ENCODE peak calls at places on chromosomes 7 and 10, in six cellular contexts. E is psoas muscle, K is transverse colon, O is Panc1, V is astrocyte of the spinal cord, P is HCT116. C is an unnamed sample.

GRCh38 chr7:136405931-136406777 is 429.0 kb upstream of the MTPN start:
- DNase-seq in O (peak), E (no peak), P (peak), K (peak), V (peak), C (no peak)

GRCh38 chr10:119595134-119595714 is 1.5 kb downstream of the TIAL1 start:
- DNase-seq in P (no peak), K (no peak), V (peak), E (no peak), O (no peak), C (no peak)

GRCh38 chr7:104972510-104972909 is 41.5 kb upstream of the KMT2E start:
- DNase-seq in E (no peak), K (no peak), O (no peak), P (no peak), V (peak), C (no peak)

GRCh38 chr7:87220734-87221215 is 1.2 kb upstream of the TMEM243 start:
- DNase-seq in V (no peak), O (no peak), P (no peak), E (no peak), K (peak), C (no peak)

GRCh38 chr10:112949128-112949823 is 771 bp upstream of the TCF7L2 start:
- DNase-seq in E (no peak), P (no peak), O (no peak), V (peak), K (peak), C (no peak)

GRCh38 chr7:129188372-129188891 is at the start of gene SMO:
- DNase-seq in P (no peak), V (peak), K (peak), O (no peak), E (peak), C (no peak)

GRCh38 chr7:23894891-23895569 is 185.0 kb downstream of the STK31 start:
- DNase-seq in P (no peak), K (no peak), O (no peak), E (no peak), V (no peak), C (no peak)

GRCh38 chr10:79105164-79105739 is 36.5 kb downstream of the ZMIZ1 start:
- DNase-seq in K (no peak), E (no peak), O (no peak), P (no peak), V (no peak), C (no peak)

GRCh38 chr7:130071701-130072622 is 1.6 kb downstream of the KLHDC10 start:
- DNase-seq in K (peak), O (peak), V (peak), P (peak), E (no peak), C (no peak)

GRCh38 chr10:46992794-46993552 is 81.7 kb downstream of the PTPN20 start:
- DNase-seq in V (peak), O (peak), K (peak), P (peak), E (peak), C (peak)

GRCh38 chr7:35424869-35425495 is 171.1 kb upstream of the TBX20 start:
- DNase-seq in E (peak), O (peak), K (peak), V (peak), P (peak), C (no peak)

GRCh38 chr10:69146756-69147155 is 22.8 kb downstream of the VPS26A start:
- DNase-seq in P (no peak), O (no peak), K (no peak), V (no peak), E (no peak), C (no peak)

GRCh38 chr10:45442670-45443069 is 68.7 kb downstream of the ALOX5 start:
- DNase-seq in P (no peak), V (no peak), E (no peak), O (no peak), K (no peak), C (no peak)

GRCh38 chr10:29688230-29688634 is 53.5 kb upstream of the SVIL start:
- DNase-seq in V (peak), K (no peak), P (peak), E (no peak), O (no peak), C (no peak)

GRCh38 chr7:1663243-1663642 is 6.8 kb upstream of the ELFN1 start:
- DNase-seq in K (no peak), V (no peak), O (no peak), P (no peak), E (peak), C (peak)

GRCh38 chr10:115980470-115980869 is 292.5 kb downstream of the GFRA1 start:
- DNase-seq in P (no peak), E (no peak), K (no peak), V (no peak), O (no peak), C (no peak)

GRCh38 chr7:25722856-25723255 is 429.1 kb upstream of the NFE2L3 start:
- DNase-seq in K (no peak), P (no peak), O (no peak), V (no peak), E (no peak), C (no peak)

GRCh38 chr10:89532476-89532875 is 2.9 kb downstream of the SLC16A12 start:
- DNase-seq in P (no peak), K (no peak), V (no peak), E (no peak), O (no peak), C (no peak)

GRCh38 chr7:87475359-87476178 is at the start of gene ABCB4:
- DNase-seq in V (peak), E (peak), P (no peak), O (no peak), K (peak), C (no peak)

GRCh38 chr7:143416565-143417149 is 8.0 kb upstream of the EPHA1 start:
- DNase-seq in E (no peak), P (peak), K (no peak), V (peak), O (no peak), C (no peak)

GRCh38 chr7:81183326-81183725 is 264.5 kb upstream of the SEMA3C start:
- DNase-seq in E (no peak), O (no peak), P (no peak), K (no peak), V (no peak), C (no peak)

GRCh38 chr10:99999319-100000108 is 10.2 kb downstream of the DNMBP start:
- DNase-seq in V (no peak), K (no peak), P (no peak), E (no peak), O (no peak), C (no peak)

GRCh38 chr10:22977751-22978150 is 49.9 kb downstream of the ARMC3 start:
- DNase-seq in K (no peak), O (no peak), P (no peak), V (no peak), E (no peak), C (no peak)

GRCh38 chr10:17286562-17287089 is 58.6 kb downstream of the VIM start:
- DNase-seq in P (no peak), O (no peak), K (no peak), E (no peak), V (no peak), C (no peak)

GRCh38 chr10:79102056-79102874 is 33.5 kb downstream of the ZMIZ1 start:
- DNase-seq in K (peak), V (peak), E (peak), O (no peak), P (no peak), C (peak)

GRCh38 chr7:13448243-13448642 is 541.2 kb downstream of the ETV1 start:
- DNase-seq in V (no peak), P (no peak), K (no peak), O (no peak), E (no peak), C (no peak)

GRCh38 chr7:143396625-143397556 is 11.8 kb downstream of the EPHA1 start:
- DNase-seq in E (no peak), V (no peak), K (no peak), O (no peak), P (no peak), C (peak)

GRCh38 chr10:110337401-110337800 is 32.7 kb upstream of the SMNDC1 start:
- DNase-seq in K (no peak), P (no peak), O (no peak), V (no peak), E (no peak), C (no peak)

GRCh38 chr10:110335314-110336064 is 30.8 kb upstream of the SMNDC1 start:
- DNase-seq in O (no peak), P (no peak), V (no peak), K (no peak), E (no peak), C (no peak)

GRCh38 chr10:110337906-110338305 is 33.2 kb upstream of the SMNDC1 start:
- DNase-seq in V (no peak), P (no peak), O (no peak), E (no peak), K (no peak), C (no peak)

GRCh38 chr10:110334061-110334656 is 29.4 kb upstream of the SMNDC1 start:
- DNase-seq in O (no peak), P (no peak), K (no peak), E (no peak), V (no peak), C (no peak)

DNA sequence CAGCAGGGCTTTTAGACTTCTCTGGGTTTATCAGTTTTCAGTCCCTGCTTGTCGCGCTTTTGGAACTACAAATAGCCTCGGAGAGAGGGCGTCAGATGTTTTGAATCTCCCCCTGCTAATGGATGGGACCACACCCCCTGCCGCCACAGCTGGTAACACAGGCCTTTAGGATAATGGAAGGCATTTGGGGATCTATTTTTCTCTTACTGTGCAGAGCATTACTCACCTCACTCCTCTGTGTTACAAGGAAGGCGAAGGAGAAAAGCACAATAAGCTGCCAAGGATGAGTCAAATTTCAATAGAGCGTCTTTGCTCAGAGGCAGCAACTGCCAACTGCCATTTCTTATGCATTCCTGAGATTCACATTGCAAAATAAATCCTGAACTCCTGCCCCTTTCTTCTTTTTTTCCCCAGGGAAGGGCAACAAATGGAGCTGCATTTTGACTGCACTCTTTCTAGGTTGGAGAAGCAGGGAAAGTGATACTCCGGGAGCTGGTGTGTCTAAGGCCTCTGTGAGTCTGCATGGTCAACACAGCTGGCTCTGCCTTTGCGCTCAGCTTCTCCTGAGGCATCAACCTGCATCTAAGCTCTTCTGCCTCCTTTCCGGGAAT is 31.5 kb upstream of the SMNDC1 start:
- DNase-seq in P (no peak), E (no peak), O (no peak), V (peak), K (no peak), C (no peak)
- TF ChIP-seq CTCF in P (no peak), E (no peak), O (no peak), V (peak), K (no peak), C (no peak)

DNA sequence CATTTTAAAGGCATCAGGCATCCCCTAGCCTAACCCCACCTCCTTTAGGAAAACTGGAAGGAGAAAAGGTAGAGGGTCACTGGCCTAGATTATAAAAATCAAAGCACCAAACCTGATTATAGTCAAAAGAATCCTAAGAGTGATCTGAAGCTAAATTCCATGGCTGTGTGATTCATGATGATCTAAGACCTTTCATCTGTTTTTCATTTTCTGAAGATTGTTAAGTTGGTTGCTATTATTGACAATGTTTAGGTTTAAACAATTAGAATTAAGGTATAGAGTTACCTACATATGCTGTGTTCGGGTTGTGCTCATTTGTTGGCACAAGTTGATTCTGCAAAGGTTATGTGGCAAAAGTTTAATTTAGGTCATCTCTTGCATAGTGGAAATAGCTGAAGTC is 148.7 kb downstream of the BICC1 start:
- DNase-seq in K (no peak), E (no peak), P (no peak), O (no peak), V (peak), C (no peak)
- H3K4me3 ChIP-seq in K (no peak), E (no peak), P (no peak), O (no peak), V (no peak), C (no peak)

GRCh38 chr7:149662591-149663095 is 110.7 kb downstream of the ZNF467 start:
- DNase-seq in P (peak), E (peak), K (peak), O (peak), V (peak), C (peak)
- TF ChIP-seq CTCF in P (peak), E (peak), K (peak), O (peak), V (peak), C (no peak)

DNA sequence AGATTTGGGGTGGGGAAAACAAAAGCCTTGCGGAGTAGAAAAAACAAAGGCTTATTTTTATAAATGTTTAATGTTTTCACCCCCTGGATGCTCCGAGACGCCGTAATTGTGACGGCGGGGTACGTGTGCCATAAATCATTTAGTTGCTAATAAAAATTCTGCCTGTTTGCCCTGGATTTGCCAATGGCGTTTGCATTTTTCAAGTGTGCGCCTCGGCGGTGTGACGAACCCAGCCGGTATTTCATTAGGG is 2.5 kb upstream of the TNRC18 start:
- DNase-seq in P (no peak), K (no peak), V (peak), O (no peak), E (peak), C (no peak)
- H3K4me3 ChIP-seq in P (peak), K (peak), V (peak), O (peak), E (peak), C (peak)

GRCh38 chr7:52501696-52502095 is 533.7 kb upstream of the POM121L12 start:
- DNase-seq in E (no peak), O (no peak), K (no peak), P (no peak), V (no peak), C (no peak)

GRCh38 chr7:52502281-52502680 is 533.2 kb upstream of the POM121L12 start:
- DNase-seq in P (no peak), V (no peak), E (no peak), K (no peak), O (no peak), C (no peak)

GRCh38 chr7:52500796-52501195 is 534.6 kb upstream of the POM121L12 start:
- DNase-seq in V (peak), K (no peak), O (no peak), E (no peak), P (no peak), C (no peak)

DNA sequence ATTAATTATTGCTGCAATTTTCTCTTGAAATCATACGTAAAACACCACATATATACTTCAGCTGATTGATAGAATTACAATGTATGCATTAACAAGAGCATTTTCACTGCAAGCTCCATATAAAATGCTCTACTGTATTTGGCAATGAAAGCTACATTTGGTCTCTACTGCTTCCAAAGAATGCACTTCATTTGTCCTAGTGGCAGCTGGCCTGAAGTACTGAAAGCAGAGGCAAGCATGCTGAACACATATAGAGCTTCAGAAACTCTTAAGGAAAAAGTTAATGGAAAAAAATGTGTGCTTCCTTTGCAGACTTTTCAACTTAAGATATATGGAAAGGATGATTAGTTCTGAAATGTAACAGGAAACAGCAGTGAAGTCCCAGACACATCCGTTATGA is 537.1 kb upstream of the POM121L12 start:
- DNase-seq in O (no peak), K (no peak), E (no peak), V (no peak), P (no peak), C (no peak)
- TF ChIP-seq CTCF in O (no peak), K (no peak), E (no peak), V (no peak), P (no peak), C (no peak)